ENCODE peak calls at places on chromosomes 6 and 20, in ten cellular contexts. M is epithelial cell of esophagus; H is PC-3; W is stimulated activated CD8-positive, alpha-beta memory T cell treated with anti-CD3 and anti-CD28 coated beads, Interleukin-15, amount 100 ng/mL, for 1 hour; Y is lower lobe of right lung; F is choroid plexus epithelial cell; V is GM23248; T is T-cell; N is HEK293T; O is BE2C. I is an unnamed sample.

GRCh38 chr20:62632575-62632974 is 9.7 kb upstream of the SLCO4A1 start:
- DNase-seq in M (no peak), H (no peak), W (no peak), Y (no peak), F (no peak), V (no peak), T (no peak), N (no peak), O (no peak), I (no peak)

GRCh38 chr6:15423286-15423957 is 177.6 kb downstream of the JARID2 start:
- DNase-seq in M (peak; percentile 19), H (peak; percentile 79), W (no peak), Y (no peak), F (no peak), V (peak; percentile 32), T (no peak), N (no peak), O (no peak), I (no peak)

GRCh38 chr6:143054329-143054728 is 6.4 kb upstream of the AIG1 start:
- DNase-seq in M (no peak), H (no peak), W (no peak), Y (no peak), F (no peak), V (no peak), T (no peak), N (no peak), O (no peak), I (no peak)

GRCh38 chr6:111565316-111566221 is 40.1 kb downstream of the TRAF3IP2 start:
- DNase-seq in M (peak; percentile 49), H (peak; percentile 15), W (no peak), Y (no peak), F (no peak), V (no peak), T (no peak), N (no peak), O (no peak), I (no peak)

GRCh38 chr6:163218361-163218894 is 196.1 kb upstream of the QKI start:
- DNase-seq in M (no peak), H (no peak), W (no peak), Y (no peak), F (no peak), V (no peak), T (no peak), N (no peak), O (no peak), I (no peak)

GRCh38 chr6:166433096-166433495 is 50.4 kb upstream of the MPC1 start:
- DNase-seq in M (no peak), H (no peak), W (no peak), Y (no peak), F (no peak), V (no peak), T (no peak), N (no peak), O (no peak), I (no peak)

GRCh38 chr20:23111307-23111943 is 25.3 kb upstream of the CD93 start:
- DNase-seq in M (no peak), H (no peak), W (no peak), Y (no peak), F (no peak), V (no peak), T (no peak), N (no peak), O (no peak), I (no peak)

GRCh38 chr6:136923954-136924291 is 1.8 kb downstream of the SLC35D3 start:
- DNase-seq in M (no peak), H (no peak), W (no peak), Y (no peak), F (no peak), V (no peak), T (no peak), N (no peak), O (no peak), I (no peak)

GRCh38 chr6:6686748-6687601 is 98.5 kb downstream of the LY86 start:
- DNase-seq in M (peak; percentile 94), H (peak; percentile 99), W (no peak), Y (peak; percentile 98), F (peak; percentile 79), V (peak; percentile 42), T (no peak), N (peak; percentile 98), O (peak; percentile 98), I (peak; percentile 95)

GRCh38 chr6:129345890-129346289 is 364.1 kb downstream of the ARHGAP18 start:
- DNase-seq in M (peak; percentile 71), H (peak; percentile 65), W (no peak), Y (no peak), F (peak; percentile 38), V (peak; percentile 76), T (no peak), N (no peak), O (no peak), I (no peak)

GRCh38 chr6:109093732-109094131 is 914 bp downstream of the SESN1 start:
- DNase-seq in M (peak; percentile 35), H (no peak), W (no peak), Y (no peak), F (peak; percentile 30), V (peak; percentile 62), T (no peak), N (no peak), O (no peak), I (no peak)

GRCh38 chr6:116101298-116101718 is 655 bp downstream of the NT5DC1 start:
- DNase-seq in M (no peak), H (no peak), W (peak; percentile 38), Y (peak; percentile 89), F (no peak), V (no peak), T (no peak), N (no peak), O (no peak), I (no peak)

GRCh38 chr6:68876792-68877493 is 241.9 kb downstream of the ADGRB3 start:
- DNase-seq in M (peak; percentile 30), H (peak; percentile 35), W (no peak), Y (no peak), F (peak; percentile 47), V (peak; percentile 43), T (no peak), N (peak; percentile 11), O (no peak), I (no peak)

I was measured in left lung.